ENCODE peak calls at places on chromosome 10, in six cellular contexts. X is lung; O is CD8-positive, alpha-beta memory T cell; R is neural progenitor cell; I is tibial nerve; Y is transverse colon. U is an unnamed sample.

GRCh38 chr10:117312430-117312829 is 62.8 kb downstream of the PDZD8 start:
- DNase-seq in X (no peak), O (no peak), R (no peak), I (no peak), Y (no peak), U (no peak)

GRCh38 chr10:83698899-83699298 is 440.4 kb upstream of the GHITM start:
- DNase-seq in X (no peak), O (no peak), R (no peak), I (no peak), Y (no peak), U (no peak)

GRCh38 chr10:6721964-6722615 is 142.0 kb upstream of the PRKCQ start:
- DNase-seq in X (no peak), O (no peak), R (no peak), I (peak), Y (no peak), U (no peak)

GRCh38 chr10:126130291-126130710 is 233.9 kb downstream of the FANK1 start:
- DNase-seq in X (no peak), O (no peak), R (no peak), I (peak), Y (no peak), U (peak)

GRCh38 chr10:50577681-50578350 is 45.9 kb downstream of the SGMS1 start:
- DNase-seq in X (no peak), O (no peak), R (no peak), I (peak), Y (peak), U (no peak)

GRCh38 chr10:102480396-102480795 is 22.1 kb downstream of the ACTR1A start:
- DNase-seq in X (no peak), O (no peak), R (no peak), I (no peak), Y (no peak), U (no peak)

GRCh38 chr10:112184379-112184778 is 814 bp upstream of the GPAM start:
- DNase-seq in X (no peak), O (no peak), R (no peak), I (no peak), Y (no peak), U (no peak)

GRCh38 chr10:102283488-102283887 is 38.2 kb downstream of the GBF1 start:
- DNase-seq in X (no peak), O (no peak), R (no peak), I (no peak), Y (no peak), U (no peak)

GRCh38 chr10:47045331-47045861 is 134.2 kb downstream of the PTPN20 start:
- DNase-seq in X (no peak), O (no peak), R (no peak), I (no peak), Y (no peak), U (no peak)

DNA sequence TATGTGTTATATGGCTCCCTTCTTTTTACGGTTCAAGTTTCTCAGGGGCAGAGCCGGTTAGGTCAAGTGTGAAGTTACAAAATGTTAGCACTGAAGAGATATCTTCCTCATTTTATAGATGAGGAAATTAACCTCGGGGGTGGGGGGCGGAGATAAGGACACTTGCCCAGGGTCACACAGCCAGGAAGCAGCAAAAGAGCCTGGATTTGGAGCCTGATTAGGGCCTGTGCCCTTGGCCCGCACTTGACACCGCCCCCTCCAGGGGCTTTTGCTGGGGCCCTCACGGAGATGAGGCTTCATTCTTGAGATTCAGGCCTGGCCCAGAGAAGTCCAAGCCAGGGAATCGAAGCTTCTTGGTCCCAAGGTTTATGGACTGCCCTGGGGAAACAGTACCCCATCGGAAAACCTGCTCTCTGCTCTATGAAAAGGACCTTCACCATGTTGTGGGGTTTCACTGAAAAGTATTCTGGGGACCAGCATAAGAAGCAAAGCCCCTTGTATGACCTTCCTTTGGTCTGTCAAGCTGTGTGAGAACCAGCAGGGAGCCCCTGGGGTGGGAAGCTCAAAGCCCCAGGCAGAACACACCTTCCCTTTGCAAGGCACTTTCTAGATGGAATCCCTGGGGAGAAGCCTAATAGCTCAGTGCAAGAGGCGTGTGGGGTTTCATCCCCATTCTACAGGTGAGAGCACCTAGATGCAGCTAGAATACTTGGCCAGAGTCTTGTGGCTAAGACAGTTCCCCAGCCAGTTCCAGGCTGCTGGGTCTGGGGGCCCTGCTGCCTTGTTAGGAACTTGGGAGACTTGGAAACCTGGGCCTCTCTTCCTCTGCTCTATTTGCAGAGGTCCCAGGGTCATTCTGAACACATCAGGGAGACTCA is 21.9 kb downstream of the UNC5B start:
- DNase-seq in X (no peak), O (no peak), R (no peak), I (no peak), Y (no peak), U (no peak)
- H3K27ac ChIP-seq in X (no peak), O (no peak), R (no peak), I (no peak), Y (peak), U (peak)

DNA sequence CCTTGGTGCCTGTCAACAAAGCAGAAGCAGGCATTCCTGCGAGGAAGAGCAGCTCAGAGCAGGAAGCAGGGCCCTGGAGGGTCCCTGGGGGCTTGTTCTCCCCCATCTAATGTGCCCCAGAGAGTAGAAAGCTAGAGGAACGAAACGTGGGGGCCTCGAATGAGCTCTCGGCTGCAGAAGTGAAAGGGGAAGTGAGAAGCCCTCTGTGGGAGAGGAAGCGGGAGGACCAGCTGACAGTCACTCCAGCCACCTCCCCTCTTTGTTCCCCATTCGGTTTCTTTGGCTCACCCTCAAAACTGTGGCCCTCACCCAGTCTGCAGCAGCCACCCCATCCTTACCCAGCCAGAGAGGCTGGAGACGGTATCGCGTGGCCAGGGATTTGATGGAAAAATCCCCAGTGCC is 25.0 kb downstream of the C10orf105 start:
- DNase-seq in X (peak), O (peak), R (no peak), I (peak), Y (peak), U (no peak)
- H3K27ac ChIP-seq in X (peak), O (no peak), R (no peak), I (no peak), Y (peak), U (no peak)

GRCh38 chr10:70675496-70676161 is 3.3 kb downstream of the ADAMTS14 start:
- DNase-seq in X (no peak), O (no peak), R (no peak), I (no peak), Y (no peak), U (no peak)

GRCh38 chr10:70672993-70673928 is 955 bp downstream of the ADAMTS14 start:
- DNase-seq in X (no peak), O (no peak), R (no peak), I (no peak), Y (no peak), U (no peak)

GRCh38 chr10:70672165-70672992 is at the start of gene ADAMTS14:
- DNase-seq in X (no peak), O (no peak), R (peak), I (no peak), Y (peak), U (peak)

GRCh38 chr10:70674560-70675495 is 2.5 kb downstream of the ADAMTS14 start:
- DNase-seq in X (no peak), O (no peak), R (no peak), I (no peak), Y (no peak), U (no peak)

DNA sequence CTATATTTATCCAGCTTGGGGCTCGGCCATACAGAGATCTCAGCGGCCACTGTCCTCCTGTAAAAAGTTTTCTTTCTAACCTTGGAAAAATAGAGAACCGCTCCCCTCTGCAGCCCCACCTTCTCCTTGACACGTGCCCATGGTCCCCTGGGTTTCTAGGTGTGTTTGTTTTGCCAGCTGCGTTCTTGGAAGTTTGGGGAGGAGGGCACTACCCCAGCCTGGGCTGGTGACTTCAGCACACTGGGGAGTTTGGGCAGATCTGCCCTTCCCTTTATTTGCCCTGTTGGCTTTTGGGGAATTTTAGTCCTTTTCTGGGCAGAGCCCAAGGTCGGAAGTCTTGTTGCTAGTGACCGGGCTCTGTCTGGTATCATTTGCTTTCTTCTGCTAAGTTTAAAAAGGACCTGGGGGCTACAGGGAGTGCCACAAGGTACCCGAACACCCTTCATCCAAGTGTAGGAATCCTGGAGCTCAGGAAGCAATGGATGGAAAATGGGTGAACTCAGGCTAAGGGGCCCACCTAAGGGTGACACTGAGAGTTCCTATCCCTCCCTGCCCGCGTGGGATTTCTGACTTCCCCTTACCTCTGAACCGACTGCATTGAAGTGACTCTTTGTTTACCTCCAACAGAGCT is 1.7 kb downstream of the ADAMTS14 start:
- DNase-seq in X (no peak), O (no peak), R (no peak), I (no peak), Y (no peak), U (no peak)
- H3K27ac ChIP-seq in X (no peak), O (peak), R (no peak), I (no peak), Y (no peak), U (peak)

GRCh38 chr10:100380400-100380799 is 33.4 kb downstream of the SCD start:
- DNase-seq in X (no peak), O (no peak), R (no peak), I (no peak), Y (no peak), U (no peak)

GRCh38 chr10:100377830-100378229 is 30.8 kb downstream of the SCD start:
- DNase-seq in X (no peak), O (no peak), R (no peak), I (no peak), Y (no peak), U (no peak)

DNA sequence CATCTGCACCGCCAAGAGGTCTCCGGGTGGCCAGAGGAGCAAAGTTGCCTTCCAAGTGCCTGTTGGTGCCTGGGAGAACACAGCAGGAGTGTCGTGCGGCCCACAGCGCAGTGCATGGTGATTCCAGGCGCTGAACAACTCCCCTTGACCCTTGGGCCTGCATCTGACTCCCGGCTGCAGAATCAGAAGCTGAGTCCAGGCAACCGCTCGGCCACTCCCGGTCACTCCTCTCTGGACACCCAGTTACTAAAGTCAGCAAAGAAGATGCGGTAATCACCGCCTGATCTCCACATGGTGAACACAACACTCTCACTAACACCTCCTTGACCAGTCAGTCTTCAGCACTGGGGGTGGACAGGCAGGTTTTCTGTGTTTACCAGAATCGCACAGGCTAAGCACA is 35.5 kb downstream of the SCD start:
- DNase-seq in X (no peak), O (no peak), R (no peak), I (no peak), Y (no peak), U (no peak)
- H3K27ac ChIP-seq in X (no peak), O (no peak), R (no peak), I (no peak), Y (no peak), U (no peak)

DNA sequence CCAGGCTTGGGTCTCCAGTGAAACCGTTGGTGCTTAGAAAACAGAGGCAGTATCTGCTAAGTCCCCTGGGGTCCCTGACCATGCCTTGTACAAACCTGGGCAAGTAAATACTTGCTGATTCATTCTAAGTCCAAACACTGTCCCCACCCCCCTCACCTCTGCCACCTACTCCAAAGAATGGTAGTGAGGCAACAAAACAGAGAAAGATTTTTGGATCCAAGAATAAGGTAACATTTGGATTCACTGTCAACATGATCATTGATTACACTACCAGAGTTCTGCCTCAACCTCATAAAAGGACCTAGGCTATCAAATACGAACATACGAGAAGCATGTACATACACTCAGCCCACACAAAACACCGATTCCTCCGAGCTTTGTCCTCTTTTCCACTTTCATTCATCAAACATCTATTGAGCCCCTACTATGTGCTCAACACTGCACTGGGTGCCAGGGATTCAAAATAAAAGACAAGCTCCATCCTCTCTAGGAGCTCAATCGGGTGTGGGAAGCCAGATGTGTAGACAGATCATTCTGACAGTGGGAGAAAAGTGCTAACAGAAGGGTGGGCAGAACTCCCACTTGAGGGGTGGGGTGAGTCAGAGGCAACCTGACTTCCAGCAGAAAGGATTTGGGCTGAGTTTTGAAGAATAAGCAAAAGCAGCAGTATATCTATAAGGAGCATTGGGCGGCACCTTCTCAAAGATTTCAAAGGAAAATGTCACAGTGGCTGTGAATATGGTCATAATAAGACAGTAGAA is 71.2 kb downstream of the GFRA1 start:
- DNase-seq in X (no peak), O (no peak), R (no peak), I (no peak), Y (no peak), U (no peak)
- H3K27ac ChIP-seq in X (no peak), O (no peak), R (no peak), I (no peak), Y (no peak), U (no peak)

DNA sequence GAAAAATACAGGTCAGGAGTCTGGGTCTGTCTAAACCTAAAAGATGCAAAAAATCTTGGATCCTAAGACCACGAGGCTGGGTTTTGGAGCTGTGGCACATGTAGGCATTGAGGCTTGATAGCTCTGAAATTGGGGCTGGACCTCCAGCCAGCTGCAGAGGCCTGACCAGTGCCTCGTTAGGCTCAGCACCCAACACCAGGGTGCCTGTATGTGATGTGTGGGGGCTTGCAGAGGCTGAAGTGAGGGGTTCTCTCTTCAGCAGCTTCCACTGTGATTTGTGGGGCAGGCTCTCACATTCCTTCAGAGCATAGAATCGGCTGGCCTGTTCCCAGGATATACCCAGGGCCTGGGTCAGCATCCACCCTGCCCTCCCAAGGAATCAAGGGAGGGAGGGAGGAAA is 247.8 kb downstream of the BUB3 start:
- DNase-seq in X (no peak), O (no peak), R (no peak), I (no peak), Y (no peak), U (no peak)
- H3K27ac ChIP-seq in X (no peak), O (no peak), R (no peak), I (no peak), Y (no peak), U (no peak)

GRCh38 chr10:122311051-122311410 is 39.9 kb downstream of the BTBD16 start:
- DNase-seq in X (no peak), O (no peak), R (no peak), I (no peak), Y (no peak), U (no peak)
- H3K27ac ChIP-seq in X (no peak), O (no peak), R (no peak), I (no peak), Y (peak), U (no peak)

DNA sequence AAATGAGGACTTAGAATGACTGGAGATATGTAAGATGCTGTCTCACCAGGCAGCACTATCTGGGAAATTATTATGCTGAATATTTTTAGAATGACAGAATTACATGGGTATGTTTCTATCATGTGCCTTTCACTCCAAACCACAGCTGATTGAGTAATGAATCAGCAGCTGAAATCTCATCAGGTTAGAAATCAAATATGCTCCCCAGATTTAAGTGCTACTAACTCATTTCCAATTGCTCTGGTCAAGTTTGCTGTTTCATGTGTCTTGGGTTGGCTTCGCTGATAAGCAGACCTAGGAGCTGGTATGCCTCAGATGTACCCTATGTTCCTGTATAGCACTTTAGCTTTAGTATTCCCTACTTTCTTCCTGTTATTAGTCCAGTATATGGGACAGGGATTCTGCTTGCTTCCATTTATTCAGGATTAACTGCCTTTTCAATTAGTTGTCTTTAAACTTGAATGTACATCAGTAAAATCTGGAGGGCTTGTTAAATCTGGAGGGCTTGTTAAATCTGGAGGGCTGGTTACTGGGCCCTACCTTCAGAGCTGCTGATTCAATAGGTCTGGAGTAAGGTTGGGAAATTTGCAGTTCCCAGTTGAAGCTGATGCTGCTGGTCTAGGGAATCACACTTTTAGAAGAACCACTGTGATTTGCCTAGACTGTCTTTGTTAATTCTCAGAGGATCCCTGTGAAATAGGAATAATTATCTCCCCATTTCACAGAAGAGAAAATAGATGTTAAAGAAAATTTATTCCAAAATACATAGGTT is 172.9 kb downstream of the DKK1 start:
- DNase-seq in X (no peak), O (no peak), R (no peak), I (no peak), Y (no peak), U (no peak)
- H3K27ac ChIP-seq in X (no peak), O (no peak), R (no peak), I (no peak), Y (no peak), U (no peak)

U was measured in substantia nigra.